ENCODE peak calls at places on chromosomes 3 and 15, in seven cellular contexts. One of them, this sample, is unnamed.

GRCh38 chr3:38397320-38397719 is 50.7 kb downstream of the XYLB start:
- ATAC-seq in upper lobe of left lung: no peak
- ATAC-seq in GM12878: no peak
- ATAC-seq in K562: peak; percentile 61
- ATAC-seq in HepG2: peak; percentile 82
- ATAC-seq in heart left ventricle: peak; percentile 59
- ATAC-seq in A549: peak; percentile 56
- ATAC-seq in this sample: no peak

GRCh38 chr3:184593201-184593922 is 31.8 kb downstream of the EPHB3 start:
- ATAC-seq in GM12878: no peak
- ATAC-seq in A549: no peak
- ATAC-seq in HepG2: peak; percentile 39
- ATAC-seq in K562: peak; percentile 29
- ATAC-seq in upper lobe of left lung: peak; percentile 74
- ATAC-seq in heart left ventricle: peak; percentile 61
- ATAC-seq in this sample: peak; percentile 17

GRCh38 chr15:63405683-63406456 is 24.2 kb upstream of the CA12 start:
- ATAC-seq in HepG2: no peak
- ATAC-seq in GM12878: no peak
- ATAC-seq in upper lobe of left lung: no peak
- ATAC-seq in K562: no peak
- ATAC-seq in A549: no peak
- ATAC-seq in heart left ventricle: no peak
- ATAC-seq in this sample: no peak

GRCh38 chr3:23442598-23443383 is 239.7 kb downstream of the UBE2E2 start:
- ATAC-seq in K562: no peak
- ATAC-seq in A549: no peak
- ATAC-seq in GM12878: peak; percentile 64
- ATAC-seq in heart left ventricle: no peak
- ATAC-seq in upper lobe of left lung: peak; percentile 58
- ATAC-seq in HepG2: no peak
- ATAC-seq in this sample: no peak

GRCh38 chr15:72196409-72197044 is 1.1 kb downstream of the GRAMD2A start:
- ATAC-seq in GM12878: no peak
- ATAC-seq in K562: no peak
- ATAC-seq in heart left ventricle: no peak
- ATAC-seq in HepG2: peak; percentile 7
- ATAC-seq in upper lobe of left lung: no peak
- ATAC-seq in A549: peak; percentile 40
- ATAC-seq in this sample: no peak

GRCh38 chr3:171817074-171817748 is 6.9 kb upstream of the PLD1 start:
- ATAC-seq in GM12878: peak; percentile 59
- ATAC-seq in K562: no peak
- ATAC-seq in HepG2: no peak
- ATAC-seq in heart left ventricle: no peak
- ATAC-seq in upper lobe of left lung: no peak
- ATAC-seq in A549: no peak
- ATAC-seq in this sample: no peak

GRCh38 chr15:77497108-77497737 is 76.5 kb downstream of the HMG20A start:
- ATAC-seq in GM12878: peak; percentile 22
- ATAC-seq in A549: peak; percentile 11
- ATAC-seq in K562: peak; percentile 31
- ATAC-seq in HepG2: peak; percentile 68
- ATAC-seq in heart left ventricle: peak; percentile 93
- ATAC-seq in upper lobe of left lung: peak; percentile 2
- ATAC-seq in this sample: peak; percentile 58

GRCh38 chr3:20564966-20565365 is 379.0 kb upstream of the SGO1 start:
- ATAC-seq in HepG2: no peak
- ATAC-seq in GM12878: no peak
- ATAC-seq in upper lobe of left lung: no peak
- ATAC-seq in A549: no peak
- ATAC-seq in K562: no peak
- ATAC-seq in heart left ventricle: no peak
- ATAC-seq in this sample: no peak

GRCh38 chr15:98442379-98442833 is 205.9 kb upstream of the IGF1R start:
- ATAC-seq in GM12878: peak; percentile 90
- ATAC-seq in HepG2: peak; percentile 75
- ATAC-seq in heart left ventricle: peak; percentile 47
- ATAC-seq in K562: peak; percentile 86
- ATAC-seq in A549: peak; percentile 57
- ATAC-seq in upper lobe of left lung: peak; percentile 70
- ATAC-seq in this sample: peak; percentile 57

GRCh38 chr3:88963003-88963402 is 144.4 kb upstream of the EPHA3 start:
- ATAC-seq in upper lobe of left lung: no peak
- ATAC-seq in heart left ventricle: peak; percentile 98
- ATAC-seq in GM12878: no peak
- ATAC-seq in A549: no peak
- ATAC-seq in K562: no peak
- ATAC-seq in HepG2: no peak
- ATAC-seq in this sample: no peak

GRCh38 chr15:83498801-83499200 is 51.7 kb downstream of the SH3GL3 start:
- ATAC-seq in A549: no peak
- ATAC-seq in upper lobe of left lung: no peak
- ATAC-seq in GM12878: no peak
- ATAC-seq in HepG2: no peak
- ATAC-seq in K562: no peak
- ATAC-seq in heart left ventricle: no peak
- ATAC-seq in this sample: no peak

DNA sequence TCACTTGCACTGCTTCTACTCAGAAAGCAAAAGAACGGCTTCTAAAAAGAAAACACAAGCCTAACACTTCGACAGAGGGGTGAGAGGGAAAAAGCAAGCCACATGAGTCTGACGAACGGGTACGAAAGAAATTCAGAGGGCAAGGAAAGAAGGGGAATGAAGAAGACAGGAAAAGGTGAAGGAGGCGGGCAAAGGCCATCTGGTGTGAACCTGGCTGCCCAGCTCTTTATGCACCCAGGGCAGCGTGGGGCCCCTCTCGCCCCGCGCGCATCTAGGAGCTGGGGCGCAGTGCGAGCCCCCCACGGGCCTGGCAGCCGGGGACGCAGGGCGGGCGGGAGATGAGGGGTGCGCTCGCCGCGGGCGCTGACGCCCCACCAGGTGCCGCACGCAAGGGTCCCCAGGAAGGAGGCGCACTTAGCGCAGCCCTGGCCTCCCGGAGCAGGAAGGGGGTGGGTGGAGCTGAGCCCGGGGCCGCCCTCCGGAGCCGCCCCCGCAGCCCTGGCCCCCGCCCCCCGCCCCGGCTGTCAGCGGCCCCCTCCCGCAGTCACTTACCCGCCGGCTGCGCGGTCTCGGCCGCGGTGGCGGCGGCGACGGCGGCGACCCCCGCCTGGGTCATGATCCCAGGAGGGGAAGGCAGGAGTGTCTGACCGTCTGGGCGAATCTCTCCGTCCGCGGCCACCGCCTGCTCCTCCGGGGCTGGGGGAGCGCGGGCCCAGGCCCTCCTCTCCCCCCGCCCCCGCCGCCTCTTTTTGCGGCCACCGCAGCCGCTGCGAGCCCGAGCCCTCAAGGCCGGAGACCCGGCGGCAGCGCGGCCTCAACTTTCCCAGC is at the start of gene USF3:
- ATAC-seq in HepG2: peak; percentile 83
- ATAC-seq in K562: peak; percentile 88
- ATAC-seq in A549: peak; percentile 85
- ATAC-seq in heart left ventricle: peak; percentile 90
- ATAC-seq in GM12878: peak; percentile 86
- ATAC-seq in upper lobe of left lung: peak; percentile 94
- ATAC-seq in this sample: peak; percentile 78
- TF ChIP-seq POLR2A in HepG2: peak; percentile 87
- TF ChIP-seq POLR2A in K562: peak; percentile 64
- TF ChIP-seq POLR2A in A549: peak; percentile 72
- TF ChIP-seq POLR2A in heart left ventricle: no peak
- TF ChIP-seq POLR2A in GM12878: peak; percentile 81
- TF ChIP-seq POLR2A in upper lobe of left lung: peak; percentile 72
- TF ChIP-seq POLR2A in this sample: peak; percentile 50

GRCh38 chr3:11601446-11602241 is 42.1 kb downstream of the VGLL4 start:
- ATAC-seq in upper lobe of left lung: no peak
- ATAC-seq in A549: no peak
- ATAC-seq in heart left ventricle: peak; percentile 47
- ATAC-seq in K562: no peak
- ATAC-seq in HepG2: no peak
- ATAC-seq in GM12878: peak; percentile 94
- ATAC-seq in this sample: no peak
- TF ChIP-seq POLR2A in upper lobe of left lung: no peak
- TF ChIP-seq POLR2A in A549: no peak
- TF ChIP-seq POLR2A in heart left ventricle: no peak
- TF ChIP-seq POLR2A in K562: no peak
- TF ChIP-seq POLR2A in HepG2: no peak
- TF ChIP-seq POLR2A in GM12878: peak; percentile 58
- TF ChIP-seq POLR2A in this sample: no peak

GRCh38 chr15:65082303-65082958 is 5.9 kb downstream of the KBTBD13 start:
- ATAC-seq in HepG2: no peak
- ATAC-seq in A549: no peak
- ATAC-seq in K562: peak; percentile 32
- ATAC-seq in upper lobe of left lung: no peak
- ATAC-seq in heart left ventricle: peak; percentile 21
- ATAC-seq in GM12878: peak; percentile 11
- ATAC-seq in this sample: no peak
- TF ChIP-seq POLR2A in HepG2: no peak
- TF ChIP-seq POLR2A in A549: no peak
- TF ChIP-seq POLR2A in K562: no peak
- TF ChIP-seq POLR2A in upper lobe of left lung: peak; percentile 22
- TF ChIP-seq POLR2A in heart left ventricle: no peak
- TF ChIP-seq POLR2A in GM12878: no peak
- TF ChIP-seq POLR2A in this sample: no peak

DNA sequence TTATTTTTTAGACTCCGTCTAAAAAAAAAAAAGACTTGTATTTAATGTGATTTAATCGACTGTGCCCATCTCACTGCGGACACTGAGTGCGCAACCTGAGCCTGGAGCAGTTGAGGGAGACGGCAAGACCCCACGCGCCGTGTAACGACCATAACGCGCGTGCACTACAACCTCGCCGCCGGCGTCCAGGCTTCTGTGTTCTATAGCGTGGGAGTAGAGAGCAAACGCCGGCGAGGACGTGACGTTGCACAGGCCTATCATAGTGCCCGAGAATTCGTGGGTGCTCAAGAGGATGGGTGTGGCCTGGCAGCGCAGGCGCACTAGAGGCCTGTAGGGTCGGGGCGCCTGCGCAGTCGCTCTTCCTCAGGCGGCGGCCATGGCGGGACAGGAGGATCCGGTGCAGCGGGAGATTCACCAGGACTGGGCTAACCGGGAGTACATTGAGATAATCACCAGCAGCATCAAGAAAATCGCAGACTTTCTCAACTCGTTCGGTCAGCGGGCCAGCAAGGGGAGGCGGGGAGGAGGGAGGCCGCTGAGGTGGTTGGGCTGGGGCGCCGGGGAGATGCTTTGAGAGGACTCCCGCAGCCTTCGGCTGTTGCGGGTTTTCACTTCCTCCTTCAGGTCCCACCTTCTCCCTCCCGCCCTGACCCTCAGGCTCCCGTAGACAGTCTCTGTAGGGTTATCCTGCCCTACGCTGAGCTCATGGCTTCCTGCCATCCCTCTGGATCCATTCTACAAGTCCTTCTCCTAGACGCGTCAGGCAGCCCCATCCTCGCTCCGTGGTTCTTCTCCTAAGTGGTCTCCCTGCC is at the start of gene BRK1:
- ATAC-seq in heart left ventricle: peak; percentile 100
- ATAC-seq in A549: peak; percentile 99
- ATAC-seq in GM12878: peak; percentile 95
- ATAC-seq in K562: peak; percentile 95
- ATAC-seq in HepG2: peak; percentile 97
- ATAC-seq in upper lobe of left lung: peak; percentile 99
- ATAC-seq in this sample: peak; percentile 100
- TF ChIP-seq POLR2A in heart left ventricle: peak; percentile 44
- TF ChIP-seq POLR2A in A549: peak; percentile 95
- TF ChIP-seq POLR2A in GM12878: peak; percentile 93
- TF ChIP-seq POLR2A in K562: peak; percentile 99
- TF ChIP-seq POLR2A in HepG2: peak; percentile 97
- TF ChIP-seq POLR2A in upper lobe of left lung: peak; percentile 93
- TF ChIP-seq POLR2A in this sample: peak; percentile 65